ENCODE peak calls at places on chromosome 17, in seven cellular contexts. One of them, this sample, is unnamed.

GRCh38 chr17:32755045-32755805 is 121.7 kb downstream of the MYO1D start:
- DNase-seq in osteocyte: no peak
- DNase-seq in T-helper 9 cell: no peak
- DNase-seq in epithelial cell of proximal tubule: peak; percentile 36
- DNase-seq in activated CD4-positive, alpha-beta T cell treated with anti-CD3 and anti-CD28 coated beads, Interleukin-2, amount 50 U/mL, for 48 hours: no peak
- DNase-seq in glutamatergic neuron: no peak
- DNase-seq in NCI-H748 treated with DMSO at 0.1 percent for 48 hours: peak; percentile 80
- DNase-seq in this sample: no peak

GRCh38 chr17:1137465-1137894 is 42.3 kb downstream of the ABR start:
- DNase-seq in osteocyte: no peak
- DNase-seq in T-helper 9 cell: no peak
- DNase-seq in epithelial cell of proximal tubule: no peak
- DNase-seq in activated CD4-positive, alpha-beta T cell treated with anti-CD3 and anti-CD28 coated beads, Interleukin-2, amount 50 U/mL, for 48 hours: no peak
- DNase-seq in glutamatergic neuron: no peak
- DNase-seq in NCI-H748 treated with DMSO at 0.1 percent for 48 hours: peak; percentile 77
- DNase-seq in this sample: no peak

GRCh38 chr17:17513626-17514025 is 17.4 kb upstream of the RASD1 start:
- DNase-seq in osteocyte: no peak
- DNase-seq in T-helper 9 cell: no peak
- DNase-seq in epithelial cell of proximal tubule: no peak
- DNase-seq in activated CD4-positive, alpha-beta T cell treated with anti-CD3 and anti-CD28 coated beads, Interleukin-2, amount 50 U/mL, for 48 hours: no peak
- DNase-seq in glutamatergic neuron: no peak
- DNase-seq in NCI-H748 treated with DMSO at 0.1 percent for 48 hours: no peak
- DNase-seq in this sample: no peak

GRCh38 chr17:65231662-65232335 is 94.6 kb downstream of the RGS9 start:
- DNase-seq in osteocyte: peak; percentile 87
- DNase-seq in T-helper 9 cell: peak; percentile 11
- DNase-seq in epithelial cell of proximal tubule: peak; percentile 53
- DNase-seq in activated CD4-positive, alpha-beta T cell treated with anti-CD3 and anti-CD28 coated beads, Interleukin-2, amount 50 U/mL, for 48 hours: peak; percentile 70
- DNase-seq in glutamatergic neuron: peak; percentile 67
- DNase-seq in NCI-H748 treated with DMSO at 0.1 percent for 48 hours: peak; percentile 34
- DNase-seq in this sample: peak; percentile 64

GRCh38 chr17:14871921-14872320 is 393.2 kb downstream of the PMP22 start:
- DNase-seq in osteocyte: no peak
- DNase-seq in T-helper 9 cell: no peak
- DNase-seq in epithelial cell of proximal tubule: no peak
- DNase-seq in activated CD4-positive, alpha-beta T cell treated with anti-CD3 and anti-CD28 coated beads, Interleukin-2, amount 50 U/mL, for 48 hours: no peak
- DNase-seq in glutamatergic neuron: no peak
- DNase-seq in NCI-H748 treated with DMSO at 0.1 percent for 48 hours: no peak
- DNase-seq in this sample: no peak

GRCh38 chr17:68698761-68699160 is 97.6 kb upstream of the FAM20A start:
- DNase-seq in osteocyte: no peak
- DNase-seq in T-helper 9 cell: no peak
- DNase-seq in epithelial cell of proximal tubule: no peak
- DNase-seq in activated CD4-positive, alpha-beta T cell treated with anti-CD3 and anti-CD28 coated beads, Interleukin-2, amount 50 U/mL, for 48 hours: no peak
- DNase-seq in glutamatergic neuron: no peak
- DNase-seq in NCI-H748 treated with DMSO at 0.1 percent for 48 hours: no peak
- DNase-seq in this sample: no peak

GRCh38 chr17:83099086-83099540 is 19.7 kb downstream of the METRNL start:
- DNase-seq in osteocyte: no peak
- DNase-seq in T-helper 9 cell: no peak
- DNase-seq in epithelial cell of proximal tubule: no peak
- DNase-seq in activated CD4-positive, alpha-beta T cell treated with anti-CD3 and anti-CD28 coated beads, Interleukin-2, amount 50 U/mL, for 48 hours: no peak
- DNase-seq in glutamatergic neuron: no peak
- DNase-seq in NCI-H748 treated with DMSO at 0.1 percent for 48 hours: no peak
- DNase-seq in this sample: no peak

GRCh38 chr17:8745586-8746500 is 1.2 kb upstream of the CCDC42 start:
- DNase-seq in osteocyte: no peak
- DNase-seq in T-helper 9 cell: peak; percentile 82
- DNase-seq in epithelial cell of proximal tubule: no peak
- DNase-seq in activated CD4-positive, alpha-beta T cell treated with anti-CD3 and anti-CD28 coated beads, Interleukin-2, amount 50 U/mL, for 48 hours: peak; percentile 85
- DNase-seq in glutamatergic neuron: peak; percentile 88
- DNase-seq in NCI-H748 treated with DMSO at 0.1 percent for 48 hours: peak; percentile 60
- DNase-seq in this sample: peak; percentile 96

GRCh38 chr17:75753514-75754377 is 11.2 kb downstream of the GALK1 start:
- DNase-seq in osteocyte: peak; percentile 86
- DNase-seq in T-helper 9 cell: peak; percentile 61
- DNase-seq in epithelial cell of proximal tubule: no peak
- DNase-seq in activated CD4-positive, alpha-beta T cell treated with anti-CD3 and anti-CD28 coated beads, Interleukin-2, amount 50 U/mL, for 48 hours: peak; percentile 77
- DNase-seq in glutamatergic neuron: peak; percentile 77
- DNase-seq in NCI-H748 treated with DMSO at 0.1 percent for 48 hours: no peak
- DNase-seq in this sample: peak; percentile 83

GRCh38 chr17:9907883-9908648 is 3.0 kb upstream of the RCVRN start:
- DNase-seq in osteocyte: no peak
- DNase-seq in T-helper 9 cell: no peak
- DNase-seq in epithelial cell of proximal tubule: no peak
- DNase-seq in activated CD4-positive, alpha-beta T cell treated with anti-CD3 and anti-CD28 coated beads, Interleukin-2, amount 50 U/mL, for 48 hours: no peak
- DNase-seq in glutamatergic neuron: no peak
- DNase-seq in NCI-H748 treated with DMSO at 0.1 percent for 48 hours: no peak
- DNase-seq in this sample: peak; percentile 44

GRCh38 chr17:40035162-40035559 is 19.0 kb downstream of the MED24 start:
- DNase-seq in osteocyte: no peak
- DNase-seq in T-helper 9 cell: no peak
- DNase-seq in epithelial cell of proximal tubule: no peak
- DNase-seq in activated CD4-positive, alpha-beta T cell treated with anti-CD3 and anti-CD28 coated beads, Interleukin-2, amount 50 U/mL, for 48 hours: no peak
- DNase-seq in glutamatergic neuron: peak; percentile 82
- DNase-seq in NCI-H748 treated with DMSO at 0.1 percent for 48 hours: no peak
- DNase-seq in this sample: peak; percentile 74

GRCh38 chr17:13508916-13509315 is 92.8 kb downstream of the HS3ST3A1 start:
- DNase-seq in osteocyte: no peak
- DNase-seq in T-helper 9 cell: no peak
- DNase-seq in epithelial cell of proximal tubule: no peak
- DNase-seq in activated CD4-positive, alpha-beta T cell treated with anti-CD3 and anti-CD28 coated beads, Interleukin-2, amount 50 U/mL, for 48 hours: no peak
- DNase-seq in glutamatergic neuron: no peak
- DNase-seq in NCI-H748 treated with DMSO at 0.1 percent for 48 hours: no peak
- DNase-seq in this sample: no peak

GRCh38 chr17:8623591-8623990 is 6.9 kb downstream of the MYH10 start:
- DNase-seq in osteocyte: no peak
- DNase-seq in T-helper 9 cell: no peak
- DNase-seq in epithelial cell of proximal tubule: no peak
- DNase-seq in activated CD4-positive, alpha-beta T cell treated with anti-CD3 and anti-CD28 coated beads, Interleukin-2, amount 50 U/mL, for 48 hours: no peak
- DNase-seq in glutamatergic neuron: no peak
- DNase-seq in NCI-H748 treated with DMSO at 0.1 percent for 48 hours: no peak
- DNase-seq in this sample: no peak

GRCh38 chr17:82267575-82268379 is 5.7 kb downstream of the CSNK1D start:
- DNase-seq in osteocyte: peak; percentile 91
- DNase-seq in T-helper 9 cell: no peak
- DNase-seq in epithelial cell of proximal tubule: peak; percentile 85
- DNase-seq in activated CD4-positive, alpha-beta T cell treated with anti-CD3 and anti-CD28 coated beads, Interleukin-2, amount 50 U/mL, for 48 hours: peak; percentile 57
- DNase-seq in glutamatergic neuron: no peak
- DNase-seq in NCI-H748 treated with DMSO at 0.1 percent for 48 hours: no peak
- DNase-seq in this sample: no peak

GRCh38 chr17:78342438-78343098 is 17.3 kb downstream of the SOCS3 start:
- DNase-seq in osteocyte: no peak
- DNase-seq in T-helper 9 cell: no peak
- DNase-seq in epithelial cell of proximal tubule: no peak
- DNase-seq in activated CD4-positive, alpha-beta T cell treated with anti-CD3 and anti-CD28 coated beads, Interleukin-2, amount 50 U/mL, for 48 hours: no peak
- DNase-seq in glutamatergic neuron: no peak
- DNase-seq in NCI-H748 treated with DMSO at 0.1 percent for 48 hours: no peak
- DNase-seq in this sample: no peak

GRCh38 chr17:55458977-55459376 is 37.3 kb upstream of the MMD start:
- DNase-seq in osteocyte: no peak
- DNase-seq in T-helper 9 cell: no peak
- DNase-seq in epithelial cell of proximal tubule: peak; percentile 82
- DNase-seq in activated CD4-positive, alpha-beta T cell treated with anti-CD3 and anti-CD28 coated beads, Interleukin-2, amount 50 U/mL, for 48 hours: peak; percentile 75
- DNase-seq in glutamatergic neuron: no peak
- DNase-seq in NCI-H748 treated with DMSO at 0.1 percent for 48 hours: no peak
- DNase-seq in this sample: no peak

GRCh38 chr17:43428524-43428923 is 29.7 kb downstream of the ARL4D start:
- DNase-seq in osteocyte: no peak
- DNase-seq in T-helper 9 cell: no peak
- DNase-seq in epithelial cell of proximal tubule: no peak
- DNase-seq in activated CD4-positive, alpha-beta T cell treated with anti-CD3 and anti-CD28 coated beads, Interleukin-2, amount 50 U/mL, for 48 hours: no peak
- DNase-seq in glutamatergic neuron: no peak
- DNase-seq in NCI-H748 treated with DMSO at 0.1 percent for 48 hours: no peak
- DNase-seq in this sample: no peak

GRCh38 chr17:17041018-17041521 is 1.2 kb upstream of the MPRIP start:
- DNase-seq in osteocyte: no peak
- DNase-seq in T-helper 9 cell: no peak
- DNase-seq in epithelial cell of proximal tubule: peak; percentile 56
- DNase-seq in activated CD4-positive, alpha-beta T cell treated with anti-CD3 and anti-CD28 coated beads, Interleukin-2, amount 50 U/mL, for 48 hours: no peak
- DNase-seq in glutamatergic neuron: peak; percentile 79
- DNase-seq in NCI-H748 treated with DMSO at 0.1 percent for 48 hours: no peak
- DNase-seq in this sample: no peak

GRCh38 chr17:69960755-69961154 is 114.3 kb upstream of the KCNJ16 start:
- DNase-seq in osteocyte: no peak
- DNase-seq in T-helper 9 cell: no peak
- DNase-seq in epithelial cell of proximal tubule: no peak
- DNase-seq in activated CD4-positive, alpha-beta T cell treated with anti-CD3 and anti-CD28 coated beads, Interleukin-2, amount 50 U/mL, for 48 hours: no peak
- DNase-seq in glutamatergic neuron: no peak
- DNase-seq in NCI-H748 treated with DMSO at 0.1 percent for 48 hours: no peak
- DNase-seq in this sample: no peak

GRCh38 chr17:50560185-50560824 is at the start of gene CACNA1G:
- DNase-seq in osteocyte: peak; percentile 96
- DNase-seq in T-helper 9 cell: peak; percentile 82
- DNase-seq in epithelial cell of proximal tubule: no peak
- DNase-seq in activated CD4-positive, alpha-beta T cell treated with anti-CD3 and anti-CD28 coated beads, Interleukin-2, amount 50 U/mL, for 48 hours: peak; percentile 92
- DNase-seq in glutamatergic neuron: peak; percentile 92
- DNase-seq in NCI-H748 treated with DMSO at 0.1 percent for 48 hours: peak; percentile 70
- DNase-seq in this sample: peak; percentile 98

GRCh38 chr17:33269337-33270060 is 23.6 kb downstream of the ASIC2 start:
- DNase-seq in osteocyte: no peak
- DNase-seq in T-helper 9 cell: no peak
- DNase-seq in epithelial cell of proximal tubule: no peak
- DNase-seq in activated CD4-positive, alpha-beta T cell treated with anti-CD3 and anti-CD28 coated beads, Interleukin-2, amount 50 U/mL, for 48 hours: no peak
- DNase-seq in glutamatergic neuron: no peak
- DNase-seq in NCI-H748 treated with DMSO at 0.1 percent for 48 hours: no peak
- DNase-seq in this sample: no peak

GRCh38 chr17:7849185-7850117 is 5.4 kb upstream of the TMEM88 start:
- DNase-seq in osteocyte: no peak
- DNase-seq in T-helper 9 cell: no peak
- DNase-seq in epithelial cell of proximal tubule: no peak
- DNase-seq in activated CD4-positive, alpha-beta T cell treated with anti-CD3 and anti-CD28 coated beads, Interleukin-2, amount 50 U/mL, for 48 hours: no peak
- DNase-seq in glutamatergic neuron: no peak
- DNase-seq in NCI-H748 treated with DMSO at 0.1 percent for 48 hours: no peak
- DNase-seq in this sample: no peak

GRCh38 chr17:81371910-81372760 is 23.1 kb upstream of the BAHCC1 start:
- DNase-seq in osteocyte: no peak
- DNase-seq in T-helper 9 cell: no peak
- DNase-seq in epithelial cell of proximal tubule: no peak
- DNase-seq in activated CD4-positive, alpha-beta T cell treated with anti-CD3 and anti-CD28 coated beads, Interleukin-2, amount 50 U/mL, for 48 hours: no peak
- DNase-seq in glutamatergic neuron: peak; percentile 61
- DNase-seq in NCI-H748 treated with DMSO at 0.1 percent for 48 hours: no peak
- DNase-seq in this sample: peak; percentile 49

GRCh38 chr17:42387663-42388380 is 420 bp downstream of the STAT3 start:
- DNase-seq in osteocyte: peak; percentile 85
- DNase-seq in T-helper 9 cell: peak; percentile 32
- DNase-seq in epithelial cell of proximal tubule: no peak
- DNase-seq in activated CD4-positive, alpha-beta T cell treated with anti-CD3 and anti-CD28 coated beads, Interleukin-2, amount 50 U/mL, for 48 hours: peak; percentile 42
- DNase-seq in glutamatergic neuron: peak; percentile 57
- DNase-seq in NCI-H748 treated with DMSO at 0.1 percent for 48 hours: peak; percentile 44
- DNase-seq in this sample: peak; percentile 56

GRCh38 chr17:76414334-76415295 is 30.2 kb downstream of the SPHK1 start:
- DNase-seq in osteocyte: no peak
- DNase-seq in T-helper 9 cell: no peak
- DNase-seq in epithelial cell of proximal tubule: no peak
- DNase-seq in activated CD4-positive, alpha-beta T cell treated with anti-CD3 and anti-CD28 coated beads, Interleukin-2, amount 50 U/mL, for 48 hours: no peak
- DNase-seq in glutamatergic neuron: peak; percentile 89
- DNase-seq in NCI-H748 treated with DMSO at 0.1 percent for 48 hours: no peak
- DNase-seq in this sample: no peak

GRCh38 chr17:63023049-63023448 is 57.0 kb downstream of the TANC2 start:
- DNase-seq in osteocyte: no peak
- DNase-seq in T-helper 9 cell: no peak
- DNase-seq in epithelial cell of proximal tubule: no peak
- DNase-seq in activated CD4-positive, alpha-beta T cell treated with anti-CD3 and anti-CD28 coated beads, Interleukin-2, amount 50 U/mL, for 48 hours: no peak
- DNase-seq in glutamatergic neuron: no peak
- DNase-seq in NCI-H748 treated with DMSO at 0.1 percent for 48 hours: no peak
- DNase-seq in this sample: no peak

GRCh38 chr17:33291248-33292183 is 1.6 kb downstream of the ASIC2 start:
- DNase-seq in osteocyte: no peak
- DNase-seq in T-helper 9 cell: no peak
- DNase-seq in epithelial cell of proximal tubule: no peak
- DNase-seq in activated CD4-positive, alpha-beta T cell treated with anti-CD3 and anti-CD28 coated beads, Interleukin-2, amount 50 U/mL, for 48 hours: no peak
- DNase-seq in glutamatergic neuron: peak; percentile 54
- DNase-seq in NCI-H748 treated with DMSO at 0.1 percent for 48 hours: no peak
- DNase-seq in this sample: peak; percentile 66

This sample was measured in nephron progenitor cell.